ENCODE peak calls at places on chromosomes 7 and 10, in four cellular contexts. Z is activated T-cell treated with anti-CD3 and anti-CD28 coated beads, Interleukin-2, amount 50 U/mL, for 72 hours; H is GM13977; F is psoas muscle. D is an unnamed sample.

GRCh38 chr10:23198940-23199767 is 7.0 kb downstream of the PTF1A start:
- DNase-seq in Z (no peak), H (no peak), F (no peak), D (no peak)

GRCh38 chr7:12256025-12256570 is 45.0 kb downstream of the TMEM106B start:
- DNase-seq in H (no peak), Z (no peak), F (no peak), D (no peak)

GRCh38 chr10:92901819-92902234 is 53.5 kb downstream of the EXOC6 start:
- DNase-seq in F (no peak), H (peak; percentile 6), Z (no peak), D (no peak)

GRCh38 chr10:58384536-58384998 is 643 bp upstream of the TFAM start:
- DNase-seq in F (no peak), Z (no peak), H (no peak), D (no peak)

GRCh38 chr10:8369666-8370065 is 315.2 kb downstream of the GATA3 start:
- DNase-seq in F (no peak), H (peak; percentile 41), Z (peak; percentile 27), D (no peak)

GRCh38 chr10:102738692-102739121 is 5.0 kb upstream of the WBP1L start:
- DNase-seq in Z (no peak), F (no peak), H (no peak), D (no peak)

GRCh38 chr10:130550952-130551674 is 414.9 kb downstream of the GLRX3 start:
- DNase-seq in F (no peak), H (no peak), Z (no peak), D (no peak)

GRCh38 chr7:64625114-64626082 is 40.5 kb upstream of the ZNF107 start:
- DNase-seq in F (no peak), H (no peak), Z (no peak), D (no peak)

GRCh38 chr7:45080265-45080957 is 8.4 kb downstream of the NACAD start:
- DNase-seq in F (no peak), H (no peak), Z (no peak), D (no peak)